ENCODE peak calls at places on chromosomes 4 and X, in ten cellular contexts. Z is cardiac fibroblast; U is activated CD8-positive, alpha-beta T cell treated with anti-CD3 and anti-CD28 coated beads for 36 hours; F is lung; A is GM23248; L is caudate nucleus; K is aorta; D is psoas muscle; Q is PC-3; X is nucleus accumbens. Y is an unnamed sample.

GRCh38 chr4:123930971-123931370 is 534.4 kb downstream of the SPRY1 start:
- DNase-seq in Z (peak), U (no peak), F (no peak), A (peak), L (no peak), K (no peak), D (no peak), Q (no peak), X (no peak), Y (no peak)

GRCh38 chr4:102642571-102643298 is 118.0 kb downstream of the MANBA start:
- DNase-seq in Z (peak), U (no peak), F (no peak), A (peak), L (no peak), K (no peak), D (no peak), Q (no peak), X (no peak), Y (no peak)

GRCh38 chrX:40418413-40419195 is 162.2 kb upstream of the ATP6AP2 start:
- DNase-seq in Z (no peak), U (peak), F (no peak), A (no peak), L (peak), K (no peak), D (no peak), Q (peak), X (no peak), Y (peak)

GRCh38 chrX:76279007-76279406 is 106.1 kb downstream of the PBDC1 start:
- DNase-seq in Z (peak), U (peak), F (peak), A (peak), L (peak), K (no peak), D (no peak), Q (peak), X (no peak), Y (peak)

GRCh38 chrX:49184294-49185061 is 1.7 kb downstream of the PRICKLE3 start:
- DNase-seq in Z (peak), U (peak), F (peak), A (peak), L (peak), K (peak), D (peak), Q (peak), X (peak), Y (peak)

GRCh38 chrX:130529531-130529930 is 127.7 kb downstream of the RBMX2 start:
- DNase-seq in Z (no peak), U (no peak), F (no peak), A (peak), L (no peak), K (no peak), D (no peak), Q (no peak), X (no peak), Y (no peak)

GRCh38 chr4:91283726-91284125 is 1020.0 kb upstream of the GRID2 start:
- DNase-seq in Z (no peak), U (no peak), F (no peak), A (no peak), L (no peak), K (no peak), D (no peak), Q (no peak), X (no peak), Y (no peak)

GRCh38 chr4:141686929-141687328 is 50.5 kb downstream of the IL15 start:
- DNase-seq in Z (peak), U (no peak), F (no peak), A (no peak), L (no peak), K (no peak), D (no peak), Q (peak), X (no peak), Y (no peak)

GRCh38 chrX:130702867-130703707 is 199.9 kb downstream of the ENOX2 start:
- DNase-seq in Z (peak), U (no peak), F (no peak), A (peak), L (no peak), K (no peak), D (no peak), Q (peak), X (no peak), Y (no peak)

GRCh38 chr4:16582526-16582925 is 315.9 kb downstream of the LDB2 start:
- DNase-seq in Z (no peak), U (peak), F (no peak), A (no peak), L (no peak), K (peak), D (no peak), Q (no peak), X (no peak), Y (no peak)

GRCh38 chrX:47218920-47219815 is 687 bp downstream of the CDK16 start:
- DNase-seq in Z (no peak), U (peak), F (peak), A (peak), L (no peak), K (peak), D (peak), Q (no peak), X (no peak), Y (peak)

GRCh38 chr4:2794707-2795557 is 2.0 kb downstream of the SH3BP2 start:
- DNase-seq in Z (peak), U (no peak), F (peak), A (peak), L (no peak), K (peak), D (peak), Q (no peak), X (no peak), Y (no peak)

GRCh38 chr4:24094726-24095125 is 204.9 kb upstream of the PPARGC1A start:
- DNase-seq in Z (no peak), U (no peak), F (no peak), A (no peak), L (no peak), K (no peak), D (no peak), Q (no peak), X (no peak), Y (no peak)

GRCh38 chr4:88134536-88135361 is 23.7 kb downstream of the ABCG2 start:
- DNase-seq in Z (no peak), U (no peak), F (no peak), A (no peak), L (no peak), K (no peak), D (no peak), Q (no peak), X (no peak), Y (no peak)

GRCh38 chr4:122873146-122873545 is 46.5 kb downstream of the FGF2 start:
- DNase-seq in Z (no peak), U (no peak), F (no peak), A (no peak), L (no peak), K (no peak), D (no peak), Q (no peak), X (no peak), Y (no peak)

GRCh38 chr4:1234296-1234695 is 14.6 kb downstream of the CTBP1 start:
- DNase-seq in Z (no peak), U (no peak), F (no peak), A (peak), L (no peak), K (peak), D (peak), Q (no peak), X (no peak), Y (no peak)

GRCh38 chr4:98638661-98639060 is 19.8 kb downstream of the TSPAN5 start:
- DNase-seq in Z (peak), U (no peak), F (no peak), A (peak), L (no peak), K (no peak), D (no peak), Q (no peak), X (no peak), Y (peak)

GRCh38 chrX:15849555-15849954 is 5.1 kb downstream of the AP1S2 start:
- DNase-seq in Z (peak), U (no peak), F (no peak), A (peak), L (no peak), K (no peak), D (no peak), Q (peak), X (no peak), Y (no peak)

GRCh38 chrX:31483336-31483735 is 411.5 kb upstream of the FTHL17 start:
- DNase-seq in Z (peak), U (no peak), F (no peak), A (peak), L (no peak), K (no peak), D (no peak), Q (no peak), X (no peak), Y (no peak)

GRCh38 chr4:184167576-184167975 is 50.1 kb downstream of the ENPP6 start:
- DNase-seq in Z (no peak), U (no peak), F (no peak), A (no peak), L (no peak), K (no peak), D (no peak), Q (no peak), X (no peak), Y (no peak)

GRCh38 chr4:29560452-29560851 is 1159.7 kb upstream of the PCDH7 start:
- DNase-seq in Z (no peak), U (no peak), F (no peak), A (no peak), L (no peak), K (no peak), D (no peak), Q (no peak), X (no peak), Y (no peak)

GRCh38 chrX:111634823-111635410 is 46.1 kb upstream of the ALG13 start:
- DNase-seq in Z (no peak), U (no peak), F (no peak), A (no peak), L (no peak), K (no peak), D (no peak), Q (no peak), X (no peak), Y (no peak)

GRCh38 chr4:3827616-3828492 is 61.7 kb downstream of the ADRA2C start:
- DNase-seq in Z (no peak), U (no peak), F (peak), A (peak), L (peak), K (peak), D (peak), Q (peak), X (peak), Y (no peak)

GRCh38 chr4:74671074-74671698 is 123.1 kb downstream of the BTC start:
- DNase-seq in Z (peak), U (peak), F (peak), A (peak), L (no peak), K (no peak), D (no peak), Q (peak), X (no peak), Y (peak)